ENCODE peak calls at places on chromosome 11, in nine cellular contexts. A, D, W, U, S, F, H, X and O are unnamed samples.

GRCh38 chr11:84969103-84969502 is 658.0 kb downstream of the DLG2 start:
- DNase-seq in A (no peak), D (peak), W (peak), U (peak), S (no peak), F (no peak), H (no peak), X (no peak), O (no peak)

GRCh38 chr11:75578977-75579376 is 16.9 kb downstream of the SERPINH1 start:
- DNase-seq in A (no peak), D (no peak), W (no peak), U (no peak), S (no peak), F (no peak), H (no peak), X (no peak), O (peak)

GRCh38 chr11:41497974-41498373 is 38.5 kb upstream of the LRRC4C start:
- DNase-seq in A (no peak), D (no peak), W (no peak), U (no peak), S (no peak), F (no peak), H (no peak), X (no peak), O (no peak)

GRCh38 chr11:15770798-15771414 is 585.4 kb downstream of the SOX6 start:
- DNase-seq in A (peak), D (peak), W (peak), U (peak), S (no peak), F (peak), H (no peak), X (peak), O (no peak)

GRCh38 chr11:128481135-128481534 is 106.2 kb downstream of the ETS1 start:
- DNase-seq in A (no peak), D (no peak), W (peak), U (no peak), S (no peak), F (no peak), H (no peak), X (no peak), O (peak)

GRCh38 chr11:115052601-115053000 is 374.3 kb downstream of the NXPE2 start:
- DNase-seq in A (no peak), D (no peak), W (no peak), U (no peak), S (no peak), F (no peak), H (no peak), X (no peak), O (no peak)

GRCh38 chr11:135023499-135023898 is 611.5 kb upstream of the B3GAT1 start:
- DNase-seq in A (no peak), D (no peak), W (no peak), U (no peak), S (no peak), F (no peak), H (no peak), X (no peak), O (no peak)

GRCh38 chr11:84581083-84581482 is 1046.1 kb downstream of the DLG2 start:
- DNase-seq in A (no peak), D (no peak), W (no peak), U (no peak), S (no peak), F (no peak), H (no peak), X (no peak), O (no peak)

GRCh38 chr11:116691779-116692178 is 81.0 kb downstream of the BUD13 start:
- DNase-seq in A (peak), D (peak), W (peak), U (peak), S (no peak), F (peak), H (no peak), X (peak), O (no peak)

GRCh38 chr11:93528757-93529639 is 14.2 kb downstream of the SMCO4 start:
- DNase-seq in A (no peak), D (no peak), W (no peak), U (no peak), S (no peak), F (no peak), H (no peak), X (no peak), O (no peak)

GRCh38 chr11:71084306-71085012 is 167.9 kb downstream of the SHANK2 start:
- DNase-seq in A (no peak), D (no peak), W (no peak), U (no peak), S (no peak), F (no peak), H (no peak), X (no peak), O (no peak)

GRCh38 chr11:114162719-114163123 is 103.2 kb downstream of the ZBTB16 start:
- DNase-seq in A (no peak), D (peak), W (peak), U (peak), S (peak), F (no peak), H (peak), X (no peak), O (peak)

GRCh38 chr11:110428956-110429613 is 663 bp upstream of the FDX1 start:
- DNase-seq in A (no peak), D (no peak), W (no peak), U (no peak), S (no peak), F (no peak), H (no peak), X (peak), O (no peak)

GRCh38 chr11:131511794-131512193 is 141.4 kb downstream of the NTM start:
- DNase-seq in A (no peak), D (peak), W (no peak), U (peak), S (no peak), F (peak), H (no peak), X (peak), O (no peak)

GRCh38 chr11:121330614-121331435 is 38.3 kb downstream of the SC5D start:
- DNase-seq in A (no peak), D (no peak), W (no peak), U (no peak), S (no peak), F (no peak), H (no peak), X (no peak), O (no peak)

GRCh38 chr11:71129624-71130023 is 122.8 kb downstream of the SHANK2 start:
- DNase-seq in A (no peak), D (no peak), W (peak), U (no peak), S (peak), F (no peak), H (no peak), X (no peak), O (peak)

GRCh38 chr11:86523738-86524602 is 148.4 kb downstream of the ME3 start:
- DNase-seq in A (peak), D (peak), W (peak), U (no peak), S (no peak), F (peak), H (no peak), X (no peak), O (peak)

GRCh38 chr11:55895216-55895615 is 12.1 kb downstream of the TRIM51 start:
- DNase-seq in A (no peak), D (no peak), W (no peak), U (no peak), S (no peak), F (no peak), H (no peak), X (no peak), O (no peak)

GRCh38 chr11:25981998-25982397 is 349.9 kb upstream of the ANO3 start:
- DNase-seq in A (no peak), D (peak), W (peak), U (peak), S (peak), F (peak), H (no peak), X (peak), O (peak)

GRCh38 chr11:64880240-64881001 is 2.0 kb upstream of the EHD1 start:
- DNase-seq in A (no peak), D (no peak), W (no peak), U (no peak), S (no peak), F (no peak), H (no peak), X (peak), O (no peak)

GRCh38 chr11:28727254-28727653 is 619.1 kb downstream of the METTL15 start:
- DNase-seq in A (no peak), D (no peak), W (peak), U (no peak), S (no peak), F (no peak), H (no peak), X (no peak), O (peak)

GRCh38 chr11:134765565-134765964 is 353.5 kb upstream of the B3GAT1 start:
- DNase-seq in A (no peak), D (no peak), W (no peak), U (no peak), S (no peak), F (no peak), H (no peak), X (no peak), O (no peak)

GRCh38 chr11:15947681-15948648 is 408.4 kb downstream of the SOX6 start:
- DNase-seq in A (no peak), D (no peak), W (no peak), U (no peak), S (no peak), F (peak), H (peak), X (no peak), O (no peak)

GRCh38 chr11:125348141-125348651 is 147.9 kb downstream of the FEZ1 start:
- DNase-seq in A (no peak), D (no peak), W (no peak), U (peak), S (no peak), F (no peak), H (no peak), X (no peak), O (no peak)

GRCh38 chr11:126702987-126703386 is 297.6 kb downstream of the KIRREL3 start:
- DNase-seq in A (no peak), D (no peak), W (no peak), U (no peak), S (no peak), F (no peak), H (no peak), X (no peak), O (no peak)

GRCh38 chr11:129331871-129332274 is 43.8 kb upstream of the BARX2 start:
- DNase-seq in A (peak), D (peak), W (peak), U (peak), S (peak), F (peak), H (no peak), X (peak), O (peak)

DNA sequence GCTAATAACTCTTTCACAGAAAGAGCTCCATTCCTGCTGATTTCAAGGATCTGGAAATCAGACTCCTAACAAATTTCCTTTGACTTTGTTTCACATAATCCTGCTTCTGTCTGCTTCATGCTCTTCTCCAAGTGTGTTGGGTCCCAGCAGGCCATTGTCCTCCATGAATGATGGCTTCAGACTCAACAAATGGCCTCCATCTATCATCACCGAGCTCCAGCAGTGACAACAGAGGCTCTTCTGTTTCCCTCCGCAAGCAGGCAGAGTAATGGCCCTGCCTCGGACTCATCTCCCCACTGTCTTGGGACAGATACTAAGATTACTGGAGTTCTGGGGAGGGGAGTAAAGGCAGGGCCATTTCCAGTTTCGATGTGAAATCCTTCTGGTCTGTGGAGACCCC is 127.3 kb downstream of the TENM4 start:
- DNase-seq in A (no peak), D (no peak), W (no peak), U (no peak), S (no peak), F (no peak), H (no peak), X (no peak), O (no peak)
- TF ChIP-seq CTCF in A (no peak), D (no peak), W (no peak), U (no peak), S (no peak), F (no peak), H (no peak), X (no peak), O (no peak)

DNA sequence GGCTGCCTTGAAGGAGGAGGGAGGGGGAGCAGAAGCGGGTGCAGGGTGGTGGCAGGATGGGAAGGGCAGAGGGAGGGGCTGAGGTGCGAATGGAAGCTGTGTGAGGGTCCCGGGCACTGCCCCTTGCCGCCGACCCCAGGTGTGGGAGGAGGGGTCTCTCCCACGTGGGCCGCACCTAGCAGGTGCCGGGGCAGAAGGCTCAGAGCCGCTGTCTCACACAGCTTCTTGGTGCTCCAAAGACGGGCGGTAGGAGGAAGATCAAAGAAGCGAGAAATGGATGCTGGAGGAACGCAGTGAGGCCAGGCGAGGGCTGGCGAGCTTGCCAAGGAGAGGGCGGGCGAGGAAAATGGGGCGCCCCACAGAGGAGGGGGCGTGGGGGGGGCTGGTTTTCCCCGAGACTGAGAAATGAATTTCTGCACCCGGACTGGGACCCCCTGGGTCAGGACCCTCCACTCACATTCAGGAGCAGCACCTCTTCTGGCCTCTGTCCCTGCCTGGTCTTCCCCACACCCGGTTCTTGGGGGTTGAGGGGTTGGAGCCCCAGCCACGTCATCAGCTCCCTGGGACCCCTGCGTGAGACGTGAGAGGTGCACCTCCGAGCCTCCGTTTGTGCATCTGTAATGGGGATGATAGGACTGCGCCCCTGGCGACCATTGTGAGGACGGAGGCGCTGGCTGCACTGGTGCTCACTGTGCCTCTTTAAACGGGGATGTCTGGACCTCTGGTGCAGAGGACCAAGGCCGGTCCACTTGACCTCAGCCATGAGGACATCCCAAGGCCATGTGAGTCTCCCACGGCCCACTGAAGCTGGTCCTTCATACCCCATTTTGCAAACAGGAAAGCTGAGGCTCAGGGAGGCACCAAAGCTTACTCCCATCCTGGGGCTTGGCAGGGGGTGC is 16.8 kb downstream of the LSP1 start:
- DNase-seq in A (no peak), D (no peak), W (no peak), U (no peak), S (no peak), F (peak), H (no peak), X (no peak), O (no peak)
- TF ChIP-seq CTCF in A (no peak), D (peak), W (peak), U (no peak), S (no peak), F (peak), H (no peak), X (no peak), O (no peak)

GRCh38 chr11:69538840-69539239 is 57.4 kb downstream of the LINC01488 start:
- DNase-seq in A (no peak), D (no peak), W (no peak), U (no peak), S (no peak), F (no peak), H (no peak), X (no peak), O (no peak)

GRCh38 chr11:69541001-69541285 is 59.5 kb downstream of the LINC01488 start:
- DNase-seq in A (no peak), D (no peak), W (no peak), U (no peak), S (no peak), F (no peak), H (peak), X (no peak), O (no peak)

GRCh38 chr11:69541501-69542313 is 60.2 kb downstream of the LINC01488 start:
- DNase-seq in A (no peak), D (no peak), W (no peak), U (no peak), S (no peak), F (peak), H (peak), X (no peak), O (peak)

GRCh38 chr11:69539416-69540117 is 58.1 kb downstream of the LINC01488 start:
- DNase-seq in A (no peak), D (no peak), W (no peak), U (no peak), S (no peak), F (no peak), H (peak), X (no peak), O (no peak)

GRCh38 chr11:69540118-69541000 is 58.9 kb downstream of the LINC01488 start:
- DNase-seq in A (no peak), D (no peak), W (no peak), U (peak), S (no peak), F (peak), H (peak), X (no peak), O (no peak)
- TF ChIP-seq CTCF in A (no peak), D (peak), W (no peak), U (no peak), S (no peak), F (no peak), H (peak), X (no peak), O (no peak)

GRCh38 chr11:11808992-11809583 is 32.7 kb upstream of the USP47 start:
- DNase-seq in A (no peak), D (no peak), W (no peak), U (no peak), S (no peak), F (no peak), H (no peak), X (no peak), O (no peak)

GRCh38 chr11:11807811-11808210 is 34.0 kb upstream of the USP47 start:
- DNase-seq in A (no peak), D (no peak), W (no peak), U (no peak), S (no peak), F (no peak), H (no peak), X (no peak), O (no peak)

GRCh38 chr11:11814614-11815452 is 26.9 kb upstream of the USP47 start:
- DNase-seq in A (no peak), D (no peak), W (no peak), U (no peak), S (no peak), F (no peak), H (no peak), X (no peak), O (no peak)

GRCh38 chr11:11813288-11813962 is 28.3 kb upstream of the USP47 start:
- DNase-seq in A (peak), D (peak), W (peak), U (no peak), S (no peak), F (peak), H (peak), X (no peak), O (peak)

DNA sequence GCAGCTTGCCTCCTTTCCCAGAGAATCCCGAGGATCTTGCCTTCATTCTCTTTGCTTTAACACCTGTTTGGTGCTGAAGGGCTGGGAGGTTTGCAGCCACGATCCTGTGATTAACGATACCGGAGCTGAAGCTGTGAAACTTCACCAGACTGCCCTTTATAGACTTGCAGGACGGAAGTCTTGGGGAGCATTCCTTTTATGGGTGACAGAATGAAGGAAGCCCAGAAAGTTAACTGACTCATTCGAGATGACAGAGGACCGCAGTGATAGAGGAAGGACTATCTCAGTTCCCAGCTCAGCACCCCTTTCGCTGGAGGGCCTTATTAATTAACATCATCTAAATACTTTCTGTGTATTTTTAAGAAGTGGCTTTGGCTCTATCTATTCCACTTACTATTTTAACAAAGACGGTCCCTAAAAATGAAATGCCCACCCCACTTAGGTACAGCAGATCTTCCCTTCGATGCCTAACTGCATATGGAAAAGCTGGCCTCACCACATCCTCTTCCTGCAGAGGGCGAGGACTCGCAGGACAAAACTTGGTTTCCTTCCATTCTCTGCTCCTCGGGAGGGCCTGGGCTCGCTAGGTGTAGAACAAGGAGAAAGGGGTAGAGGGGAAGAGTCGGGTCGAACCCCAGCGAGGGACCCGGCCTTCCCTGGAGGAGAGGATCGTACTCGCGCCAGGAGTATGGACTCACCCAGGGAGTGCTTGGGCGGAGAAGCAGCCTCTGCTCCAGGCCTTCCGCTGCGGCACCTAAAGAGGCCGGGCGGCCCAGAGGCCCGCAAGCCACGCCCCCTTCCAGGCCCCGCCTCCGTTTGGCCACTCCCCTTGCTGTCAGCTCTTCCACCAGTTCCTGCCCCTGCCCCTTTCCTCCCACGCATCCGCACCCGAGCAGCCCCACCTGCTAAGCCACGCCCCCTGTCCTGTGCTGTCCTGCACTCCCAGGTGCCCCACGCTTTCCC is 30.7 kb upstream of the USP47 start:
- DNase-seq in A (peak), D (no peak), W (no peak), U (peak), S (no peak), F (no peak), H (no peak), X (no peak), O (no peak)
- TF ChIP-seq CTCF in A (no peak), D (no peak), W (no peak), U (no peak), S (no peak), F (no peak), H (no peak), X (no peak), O (no peak)